ENCODE peak calls at places on chromosome 6, in eight cellular contexts. X is progenitor cell of endocrine pancreas; U is BJ; O is NCI-H187; M is left kidney; V is cardiac fibroblast; B is fibroblast of gingiva; P is stimulated activated CD4-positive, alpha-beta T cell treated with anti-CD3 and anti-CD28 coated beads, Interleukin-4, amount 100 ng/mL, for 48 hours. E is an unnamed sample.
A peak's percentile ranks its signal among the peaks of the same experiment; 100 is the strongest.

GRCh38 chr6:2476376-2476775 is 231.0 kb upstream of the GMDS start:
- DNase-seq in X (no peak), U (no peak), O (peak; percentile 66), M (no peak), V (peak; percentile 33), B (no peak), P (no peak), E (no peak)

GRCh38 chr6:53451165-53451564 is 93.7 kb downstream of the GCLC start:
- DNase-seq in X (no peak), U (no peak), O (no peak), M (no peak), V (no peak), B (no peak), P (no peak), E (no peak)

GRCh38 chr6:135853986-135854385 is 2.5 kb downstream of the PDE7B start:
- DNase-seq in X (no peak), U (no peak), O (no peak), M (no peak), V (peak; percentile 18), B (no peak), P (no peak), E (no peak)

GRCh38 chr6:168417158-168417557 is 23.8 kb upstream of the SMOC2 start:
- DNase-seq in X (no peak), U (no peak), O (no peak), M (no peak), V (no peak), B (no peak), P (no peak), E (no peak)

GRCh38 chr6:103273048-103273447 is 1586.7 kb downstream of the HACE1 start:
- DNase-seq in X (no peak), U (no peak), O (no peak), M (peak; percentile 72), V (peak; percentile 5), B (no peak), P (no peak), E (no peak)

GRCh38 chr6:72865467-72865866 is 243.6 kb downstream of the KCNQ5 start:
- DNase-seq in X (no peak), U (no peak), O (no peak), M (no peak), V (peak; percentile 63), B (peak; percentile 52), P (no peak), E (no peak)

GRCh38 chr6:57247603-57248002 is 25.5 kb upstream of the RAB23 start:
- DNase-seq in X (no peak), U (no peak), O (no peak), M (no peak), V (peak; percentile 59), B (no peak), P (no peak), E (no peak)

GRCh38 chr6:163355471-163355991 is 59.0 kb upstream of the QKI start:
- DNase-seq in X (no peak), U (no peak), O (no peak), M (peak; percentile 74), V (peak; percentile 88), B (no peak), P (no peak), E (no peak)

GRCh38 chr6:70280462-70280861 is 22.4 kb downstream of the COL9A1 start:
- DNase-seq in X (no peak), U (no peak), O (peak; percentile 9), M (no peak), V (no peak), B (no peak), P (no peak), E (no peak)

GRCh38 chr6:43095939-43096338 is 19.8 kb downstream of the PTK7 start:
- DNase-seq in X (no peak), U (no peak), O (no peak), M (no peak), V (no peak), B (no peak), P (no peak), E (no peak)

GRCh38 chr6:166721576-166721975 is 94.5 kb upstream of the RPS6KA2 start:
- DNase-seq in X (no peak), U (no peak), O (no peak), M (no peak), V (no peak), B (no peak), P (no peak), E (no peak)

GRCh38 chr6:41093729-41094128 is 21.0 kb downstream of the NFYA start:
- DNase-seq in X (no peak), U (no peak), O (no peak), M (no peak), V (peak; percentile 25), B (peak; percentile 31), P (no peak), E (no peak)

GRCh38 chr6:157025459-157025858 is 248.3 kb downstream of the ARID1B start:
- DNase-seq in X (no peak), U (no peak), O (no peak), M (no peak), V (peak; percentile 46), B (no peak), P (no peak), E (no peak)